ENCODE peak calls at places on chromosomes 1 and 21, in ten cellular contexts. One of them, this sample, is unnamed.

GRCh38 chr1:97050501-97050900 is 328.9 kb downstream of the PTBP2 start:
- DNase-seq in mammary epithelial cell: no peak
- DNase-seq in AG10803: peak
- DNase-seq in heart left ventricle: no peak
- DNase-seq in AG04450: no peak
- DNase-seq in tibial nerve: no peak
- DNase-seq in body of pancreas: no peak
- DNase-seq in fibroblast of lung: peak
- DNase-seq in heart right ventricle: no peak
- DNase-seq in uterus: no peak
- DNase-seq in this sample: no peak

GRCh38 chr1:25068316-25068715 is 138.2 kb upstream of the RUNX3 start:
- DNase-seq in mammary epithelial cell: no peak
- DNase-seq in AG10803: no peak
- DNase-seq in heart left ventricle: no peak
- DNase-seq in AG04450: no peak
- DNase-seq in tibial nerve: no peak
- DNase-seq in body of pancreas: no peak
- DNase-seq in fibroblast of lung: no peak
- DNase-seq in heart right ventricle: no peak
- DNase-seq in uterus: no peak
- DNase-seq in this sample: no peak

GRCh38 chr1:84146375-84147032 is 2.4 kb downstream of the PRKACB start:
- DNase-seq in mammary epithelial cell: peak
- DNase-seq in AG10803: peak
- DNase-seq in heart left ventricle: no peak
- DNase-seq in AG04450: peak
- DNase-seq in tibial nerve: no peak
- DNase-seq in body of pancreas: no peak
- DNase-seq in fibroblast of lung: peak
- DNase-seq in heart right ventricle: no peak
- DNase-seq in uterus: no peak
- DNase-seq in this sample: peak

GRCh38 chr21:42225571-42226155 is 6.7 kb downstream of the ABCG1 start:
- DNase-seq in mammary epithelial cell: no peak
- DNase-seq in AG10803: no peak
- DNase-seq in heart left ventricle: no peak
- DNase-seq in AG04450: no peak
- DNase-seq in tibial nerve: no peak
- DNase-seq in body of pancreas: no peak
- DNase-seq in fibroblast of lung: no peak
- DNase-seq in heart right ventricle: no peak
- DNase-seq in uterus: no peak
- DNase-seq in this sample: no peak

GRCh38 chr21:45001134-45002095 is 61.6 kb downstream of the SLX9 start:
- DNase-seq in mammary epithelial cell: peak
- DNase-seq in AG10803: peak
- DNase-seq in heart left ventricle: peak
- DNase-seq in AG04450: peak
- DNase-seq in tibial nerve: no peak
- DNase-seq in body of pancreas: no peak
- DNase-seq in fibroblast of lung: peak
- DNase-seq in heart right ventricle: peak
- DNase-seq in uterus: peak
- DNase-seq in this sample: peak

GRCh38 chr1:186530104-186530503 is 69.2 kb upstream of the PDC start:
- DNase-seq in mammary epithelial cell: no peak
- DNase-seq in AG10803: peak
- DNase-seq in heart left ventricle: no peak
- DNase-seq in AG04450: no peak
- DNase-seq in tibial nerve: no peak
- DNase-seq in body of pancreas: no peak
- DNase-seq in fibroblast of lung: peak
- DNase-seq in heart right ventricle: no peak
- DNase-seq in uterus: no peak
- DNase-seq in this sample: no peak

GRCh38 chr1:32199717-32200072 is 700 bp upstream of the CCDC28B start:
- DNase-seq in mammary epithelial cell: no peak
- DNase-seq in AG10803: no peak
- DNase-seq in heart left ventricle: peak
- DNase-seq in AG04450: no peak
- DNase-seq in tibial nerve: no peak
- DNase-seq in body of pancreas: peak
- DNase-seq in fibroblast of lung: no peak
- DNase-seq in heart right ventricle: peak
- DNase-seq in uterus: peak
- DNase-seq in this sample: no peak

GRCh38 chr1:236515443-236515958 is 8.3 kb upstream of the LGALS8 start:
- DNase-seq in mammary epithelial cell: no peak
- DNase-seq in AG10803: no peak
- DNase-seq in heart left ventricle: no peak
- DNase-seq in AG04450: no peak
- DNase-seq in tibial nerve: no peak
- DNase-seq in body of pancreas: peak
- DNase-seq in fibroblast of lung: no peak
- DNase-seq in heart right ventricle: no peak
- DNase-seq in uterus: no peak
- DNase-seq in this sample: no peak

GRCh38 chr1:53642215-53642555 is 96.8 kb downstream of the GLIS1 start:
- DNase-seq in mammary epithelial cell: no peak
- DNase-seq in AG10803: no peak
- DNase-seq in heart left ventricle: no peak
- DNase-seq in AG04450: no peak
- DNase-seq in tibial nerve: no peak
- DNase-seq in body of pancreas: no peak
- DNase-seq in fibroblast of lung: no peak
- DNase-seq in heart right ventricle: no peak
- DNase-seq in uterus: peak
- DNase-seq in this sample: no peak

GRCh38 chr1:150961756-150962155 is 12.9 kb downstream of the CERS2 start:
- DNase-seq in mammary epithelial cell: no peak
- DNase-seq in AG10803: no peak
- DNase-seq in heart left ventricle: no peak
- DNase-seq in AG04450: no peak
- DNase-seq in tibial nerve: no peak
- DNase-seq in body of pancreas: no peak
- DNase-seq in fibroblast of lung: no peak
- DNase-seq in heart right ventricle: no peak
- DNase-seq in uterus: no peak
- DNase-seq in this sample: no peak

GRCh38 chr1:49351744-49352143 is 575.1 kb upstream of the BEND5 start:
- DNase-seq in mammary epithelial cell: peak
- DNase-seq in AG10803: peak
- DNase-seq in heart left ventricle: no peak
- DNase-seq in AG04450: no peak
- DNase-seq in tibial nerve: no peak
- DNase-seq in body of pancreas: no peak
- DNase-seq in fibroblast of lung: peak
- DNase-seq in heart right ventricle: no peak
- DNase-seq in uterus: no peak
- DNase-seq in this sample: peak

GRCh38 chr1:206480211-206480610 is 9.9 kb downstream of the IKBKE start:
- DNase-seq in mammary epithelial cell: no peak
- DNase-seq in AG10803: no peak
- DNase-seq in heart left ventricle: no peak
- DNase-seq in AG04450: no peak
- DNase-seq in tibial nerve: no peak
- DNase-seq in body of pancreas: no peak
- DNase-seq in fibroblast of lung: no peak
- DNase-seq in heart right ventricle: no peak
- DNase-seq in uterus: no peak
- DNase-seq in this sample: no peak

GRCh38 chr1:22141948-22142314 is 966 bp downstream of the WNT4 start:
- DNase-seq in mammary epithelial cell: no peak
- DNase-seq in AG10803: no peak
- DNase-seq in heart left ventricle: no peak
- DNase-seq in AG04450: no peak
- DNase-seq in tibial nerve: no peak
- DNase-seq in body of pancreas: no peak
- DNase-seq in fibroblast of lung: no peak
- DNase-seq in heart right ventricle: no peak
- DNase-seq in uterus: no peak
- DNase-seq in this sample: no peak

GRCh38 chr1:226548281-226549093 is at the start of gene STUM:
- DNase-seq in mammary epithelial cell: peak
- DNase-seq in AG10803: peak
- DNase-seq in heart left ventricle: peak
- DNase-seq in AG04450: no peak
- DNase-seq in tibial nerve: no peak
- DNase-seq in body of pancreas: peak
- DNase-seq in fibroblast of lung: peak
- DNase-seq in heart right ventricle: no peak
- DNase-seq in uterus: peak
- DNase-seq in this sample: peak

GRCh38 chr1:45543599-45544417 is 6.8 kb upstream of the AKR1A1 start:
- DNase-seq in mammary epithelial cell: no peak
- DNase-seq in AG10803: no peak
- DNase-seq in heart left ventricle: peak
- DNase-seq in AG04450: no peak
- DNase-seq in tibial nerve: no peak
- DNase-seq in body of pancreas: peak
- DNase-seq in fibroblast of lung: peak
- DNase-seq in heart right ventricle: peak
- DNase-seq in uterus: no peak
- DNase-seq in this sample: no peak

GRCh38 chr1:181872562-181872961 is 188.9 kb downstream of the ZNF648 start:
- DNase-seq in mammary epithelial cell: no peak
- DNase-seq in AG10803: no peak
- DNase-seq in heart left ventricle: no peak
- DNase-seq in AG04450: no peak
- DNase-seq in tibial nerve: no peak
- DNase-seq in body of pancreas: no peak
- DNase-seq in fibroblast of lung: no peak
- DNase-seq in heart right ventricle: no peak
- DNase-seq in uterus: no peak
- DNase-seq in this sample: no peak

DNA sequence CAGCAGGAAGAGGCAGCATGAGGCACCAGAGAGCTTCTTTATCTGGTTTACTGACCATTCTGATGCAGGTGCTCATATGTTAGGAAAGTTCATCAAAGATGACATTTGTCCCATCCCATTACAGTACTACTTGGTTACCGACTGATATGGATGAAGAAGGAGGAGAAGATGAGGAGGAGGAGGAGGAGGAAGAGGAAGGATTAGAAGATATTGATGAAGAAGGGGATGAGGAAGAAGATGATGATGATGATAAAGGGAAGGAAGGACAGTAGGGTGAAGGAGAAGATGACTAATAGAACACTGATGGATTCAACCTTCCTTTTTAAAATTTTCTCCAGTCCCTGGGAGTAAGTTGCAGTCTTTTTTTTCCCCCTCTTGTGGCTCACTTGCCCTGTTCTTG is 45.1 kb downstream of the ABL2 start:
- DNase-seq in mammary epithelial cell: no peak
- DNase-seq in AG10803: no peak
- DNase-seq in heart left ventricle: no peak
- DNase-seq in AG04450: no peak
- DNase-seq in tibial nerve: no peak
- DNase-seq in body of pancreas: no peak
- DNase-seq in fibroblast of lung: no peak
- DNase-seq in heart right ventricle: no peak
- DNase-seq in uterus: no peak
- DNase-seq in this sample: no peak
- H3K4me3 ChIP-seq in mammary epithelial cell: no peak
- H3K4me3 ChIP-seq in AG10803: no peak
- H3K4me3 ChIP-seq in heart left ventricle: no peak
- H3K4me3 ChIP-seq in AG04450: no peak
- H3K4me3 ChIP-seq in tibial nerve: no peak
- H3K4me3 ChIP-seq in body of pancreas: no peak
- H3K4me3 ChIP-seq in fibroblast of lung: no peak
- H3K4me3 ChIP-seq in heart right ventricle: no peak
- H3K4me3 ChIP-seq in uterus: no peak
- H3K4me3 ChIP-seq in this sample: no peak

GRCh38 chr1:215824245-215824644 is 257.1 kb downstream of the KCTD3 start:
- DNase-seq in mammary epithelial cell: no peak
- DNase-seq in AG10803: no peak
- DNase-seq in heart left ventricle: no peak
- DNase-seq in AG04450: no peak
- DNase-seq in tibial nerve: no peak
- DNase-seq in body of pancreas: no peak
- DNase-seq in fibroblast of lung: peak
- DNase-seq in heart right ventricle: no peak
- DNase-seq in uterus: no peak
- DNase-seq in this sample: no peak
- TF ChIP-seq CTCF in mammary epithelial cell: peak
- TF ChIP-seq CTCF in AG10803: peak
- TF ChIP-seq CTCF in heart left ventricle: no peak
- TF ChIP-seq CTCF in AG04450: peak
- TF ChIP-seq CTCF in tibial nerve: no peak
- TF ChIP-seq CTCF in body of pancreas: peak
- TF ChIP-seq CTCF in fibroblast of lung: peak
- TF ChIP-seq CTCF in heart right ventricle: no peak
- TF ChIP-seq CTCF in uterus: no peak
- TF ChIP-seq CTCF in this sample: no peak

DNA sequence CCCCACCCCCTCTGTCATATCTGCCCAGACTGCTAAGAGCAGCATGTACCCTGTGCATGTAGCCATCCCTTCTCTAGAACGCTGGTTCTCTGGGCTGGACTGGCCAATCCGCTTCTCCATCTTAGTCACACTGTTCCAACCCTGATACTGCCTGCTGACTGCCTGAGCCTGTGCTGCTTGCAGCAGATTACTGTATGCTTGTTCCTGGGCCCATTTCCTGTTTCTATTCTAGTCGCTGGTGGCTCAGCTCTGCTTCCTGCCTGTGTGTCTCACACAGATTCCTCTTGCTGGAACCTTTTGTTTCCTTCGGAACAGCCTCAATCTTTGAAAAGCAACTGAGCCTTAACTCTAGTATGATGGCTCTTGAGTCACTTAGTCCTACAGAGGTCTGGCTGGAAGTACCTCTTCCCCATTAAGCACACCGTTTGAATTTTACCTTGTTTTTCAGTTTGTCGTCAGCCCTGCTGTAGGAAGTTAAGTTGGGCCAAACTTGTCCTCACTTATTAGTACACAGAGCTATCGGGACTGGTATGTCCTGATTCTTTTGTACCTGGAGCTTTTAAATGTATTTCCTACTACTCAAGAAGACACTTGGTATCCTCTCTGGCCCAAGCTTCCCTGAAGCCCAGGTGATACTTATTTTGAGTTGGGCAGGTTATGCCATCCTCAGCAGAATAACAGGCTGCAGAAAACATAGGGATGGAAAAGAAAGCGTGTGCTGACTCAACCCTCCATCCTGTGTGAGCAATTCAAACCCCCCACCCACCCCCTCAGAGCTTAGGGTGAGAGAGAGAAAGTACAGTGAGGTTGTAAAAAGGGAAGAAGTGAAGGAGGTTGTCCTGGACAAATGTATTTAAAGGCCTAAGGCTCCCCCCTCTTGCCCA is 43.4 kb upstream of the PIGV start:
- DNase-seq in mammary epithelial cell: peak
- DNase-seq in AG10803: peak
- DNase-seq in heart left ventricle: peak
- DNase-seq in AG04450: peak
- DNase-seq in tibial nerve: no peak
- DNase-seq in body of pancreas: peak
- DNase-seq in fibroblast of lung: peak
- DNase-seq in heart right ventricle: peak
- DNase-seq in uterus: peak
- DNase-seq in this sample: peak
- H3K4me3 ChIP-seq in mammary epithelial cell: no peak
- H3K4me3 ChIP-seq in AG10803: no peak
- H3K4me3 ChIP-seq in heart left ventricle: peak
- H3K4me3 ChIP-seq in AG04450: no peak
- H3K4me3 ChIP-seq in tibial nerve: no peak
- H3K4me3 ChIP-seq in body of pancreas: no peak
- H3K4me3 ChIP-seq in fibroblast of lung: no peak
- H3K4me3 ChIP-seq in heart right ventricle: peak
- H3K4me3 ChIP-seq in uterus: no peak
- H3K4me3 ChIP-seq in this sample: no peak

GRCh38 chr1:76140227-76140626 is 65.7 kb downstream of the ST6GALNAC3 start:
- DNase-seq in mammary epithelial cell: no peak
- DNase-seq in AG10803: no peak
- DNase-seq in heart left ventricle: no peak
- DNase-seq in AG04450: no peak
- DNase-seq in tibial nerve: no peak
- DNase-seq in body of pancreas: no peak
- DNase-seq in fibroblast of lung: no peak
- DNase-seq in heart right ventricle: no peak
- DNase-seq in uterus: no peak
- DNase-seq in this sample: no peak
- TF ChIP-seq CTCF in mammary epithelial cell: no peak
- TF ChIP-seq CTCF in AG10803: no peak
- TF ChIP-seq CTCF in heart left ventricle: no peak
- TF ChIP-seq CTCF in AG04450: no peak
- TF ChIP-seq CTCF in tibial nerve: no peak
- TF ChIP-seq CTCF in body of pancreas: no peak
- TF ChIP-seq CTCF in fibroblast of lung: no peak
- TF ChIP-seq CTCF in heart right ventricle: no peak
- TF ChIP-seq CTCF in uterus: no peak
- TF ChIP-seq CTCF in this sample: no peak